ENCODE peak calls at places on chromosomes 5 and 9, in nine cellular contexts. D is HepG2, M is upper lobe of left lung, F is neural progenitor cell, W is GM10248, H is Calu3, B is AG09319, K is endothelial cell, P is fibroblast of lung. I is an unnamed sample.

GRCh38 chr9:135850737-135851136 is 56.6 kb downstream of the CAMSAP1 start:
- DNase-seq in D (no peak), M (no peak), F (no peak), W (no peak), H (no peak), B (no peak), K (no peak), P (no peak), I (no peak)

GRCh38 chr5:96855041-96855872 is 21.0 kb upstream of the ERAP2 start:
- DNase-seq in D (no peak), M (peak), F (no peak), W (no peak), H (no peak), B (no peak), K (no peak), P (peak), I (no peak)

GRCh38 chr5:154740483-154740882 is 14.7 kb upstream of the LARP1 start:
- DNase-seq in D (no peak), M (no peak), F (peak), W (no peak), H (no peak), B (peak), K (no peak), P (peak), I (no peak)

GRCh38 chr5:39716532-39716971 is 291.8 kb upstream of the DAB2 start:
- DNase-seq in D (peak), M (peak), F (peak), W (peak), H (peak), B (peak), K (peak), P (peak), I (no peak)

GRCh38 chr9:115590016-115590415 is 472.1 kb upstream of the TNC start:
- DNase-seq in D (no peak), M (no peak), F (no peak), W (no peak), H (peak), B (peak), K (no peak), P (peak), I (no peak)

GRCh38 chr9:105344283-105344682 is 99.8 kb downstream of the SLC44A1 start:
- DNase-seq in D (no peak), M (no peak), F (no peak), W (no peak), H (no peak), B (no peak), K (no peak), P (peak), I (no peak)

GRCh38 chr5:23675456-23675855 is 168.0 kb downstream of the PRDM9 start:
- DNase-seq in D (no peak), M (no peak), F (no peak), W (no peak), H (no peak), B (no peak), K (no peak), P (no peak), I (no peak)

GRCh38 chr5:31581498-31582099 is 49.5 kb downstream of the C5orf22 start:
- DNase-seq in D (peak), M (no peak), F (peak), W (no peak), H (peak), B (peak), K (no peak), P (peak), I (no peak)

GRCh38 chr5:72506150-72506549 is 1.1 kb downstream of the ZNF366 start:
- DNase-seq in D (no peak), M (no peak), F (no peak), W (no peak), H (no peak), B (no peak), K (no peak), P (no peak), I (no peak)

GRCh38 chr9:127918201-127919107 is 1.6 kb upstream of the ST6GALNAC4 start:
- DNase-seq in D (no peak), M (no peak), F (peak), W (no peak), H (no peak), B (no peak), K (no peak), P (peak), I (no peak)

GRCh38 chr9:98021306-98022040 is 35.1 kb upstream of the NANS start:
- DNase-seq in D (no peak), M (no peak), F (no peak), W (no peak), H (no peak), B (no peak), K (no peak), P (no peak), I (peak)

GRCh38 chr9:136964171-136964689 is 12.2 kb downstream of the LCN12 start:
- DNase-seq in D (no peak), M (no peak), F (no peak), W (no peak), H (peak), B (no peak), K (no peak), P (no peak), I (no peak)

GRCh38 chr9:100379862-100380261 is 27.1 kb upstream of the TEX10 start:
- DNase-seq in D (peak), M (no peak), F (no peak), W (no peak), H (peak), B (peak), K (no peak), P (peak), I (no peak)

GRCh38 chr5:97839338-97840081 is 656.5 kb upstream of the RIOK2 start:
- DNase-seq in D (no peak), M (no peak), F (no peak), W (no peak), H (no peak), B (no peak), K (no peak), P (peak), I (no peak)

GRCh38 chr9:36739538-36740116 is 166.9 kb downstream of the MELK start:
- DNase-seq in D (no peak), M (no peak), F (no peak), W (no peak), H (no peak), B (no peak), K (no peak), P (no peak), I (no peak)

DNA sequence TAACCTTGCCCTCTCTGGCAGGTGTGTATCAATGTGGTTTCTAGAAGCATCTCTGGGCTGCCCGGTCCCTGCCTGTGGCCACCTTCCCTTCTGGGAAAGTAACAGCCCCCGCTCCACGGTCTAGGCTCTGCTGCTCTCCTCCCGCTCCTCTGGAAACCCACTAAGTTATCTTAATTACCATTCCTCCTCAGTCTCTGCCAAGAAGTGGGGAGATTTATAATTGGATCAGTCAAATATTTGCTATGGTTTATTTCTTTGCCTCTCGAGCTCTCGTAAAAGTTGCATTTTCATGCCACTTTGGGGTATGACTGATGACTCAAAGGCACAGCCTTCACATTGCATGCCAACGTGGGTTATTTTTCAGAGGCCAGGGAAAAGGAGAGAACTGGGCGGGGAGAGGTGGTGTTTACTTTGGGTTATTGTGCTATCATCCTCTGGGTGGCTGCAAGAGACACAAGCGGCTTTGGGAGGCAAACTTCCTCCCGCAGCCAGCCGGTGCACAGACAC is 205.3 kb upstream of the WWC1 start:
- DNase-seq in D (peak), M (no peak), F (no peak), W (no peak), H (peak), B (no peak), K (no peak), P (no peak), I (no peak)
- TF ChIP-seq CTCF in D (peak), M (no peak), F (no peak), W (no peak), H (peak), B (no peak), K (no peak), P (no peak), I (peak)

GRCh38 chr5:92952243-92952642 is 628.8 kb downstream of the NR2F1-AS1 start:
- DNase-seq in D (no peak), M (no peak), F (no peak), W (no peak), H (no peak), B (no peak), K (no peak), P (no peak), I (no peak)
- TF ChIP-seq CTCF in D (no peak), M (no peak), F (no peak), W (no peak), H (no peak), B (no peak), K (no peak), P (no peak), I (no peak)

GRCh38 chr5:57097526-57097925 is 76.3 kb upstream of the GPBP1 start:
- DNase-seq in D (no peak), M (no peak), F (no peak), W (no peak), H (no peak), B (no peak), K (no peak), P (no peak), I (peak)

GRCh38 chr5:57094753-57095683 is 78.8 kb upstream of the GPBP1 start:
- DNase-seq in D (peak), M (no peak), F (peak), W (no peak), H (peak), B (no peak), K (peak), P (no peak), I (peak)
- TF ChIP-seq CTCF in D (peak), M (peak), F (peak), W (peak), H (peak), B (peak), K (no peak), P (peak), I (no peak)

DNA sequence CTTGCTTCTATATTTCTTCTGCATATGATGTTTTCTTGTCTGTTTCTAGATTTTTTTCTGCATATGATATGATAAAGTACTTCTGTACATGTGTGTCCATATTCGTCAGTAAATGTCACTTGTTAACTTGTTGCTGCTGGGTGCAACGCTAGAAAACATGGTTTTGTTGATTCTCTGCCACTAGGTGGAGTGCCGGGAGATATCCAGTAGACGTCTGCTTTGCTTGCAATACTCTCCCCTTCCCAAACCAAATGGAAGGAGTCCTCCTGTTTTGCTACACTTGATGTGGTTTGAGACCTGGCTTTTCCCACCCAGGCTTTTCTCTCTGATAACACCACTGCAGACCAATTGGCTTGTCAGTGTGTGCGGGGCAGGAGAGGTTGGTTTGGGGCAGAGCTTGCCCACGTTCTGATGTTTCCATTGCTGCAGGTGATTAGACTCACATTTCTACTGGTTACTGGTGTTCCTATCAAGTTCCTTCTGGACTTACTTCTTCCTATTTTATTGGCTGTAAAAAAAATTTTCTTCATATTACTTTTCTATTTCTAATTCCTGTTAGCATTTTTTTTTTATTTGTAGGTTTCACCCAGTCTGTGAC is 900.0 kb upstream of the CDH10 start:
- DNase-seq in D (peak), M (peak), F (peak), W (no peak), H (peak), B (no peak), K (peak), P (no peak), I (no peak)
- TF ChIP-seq CTCF in D (peak), M (peak), F (peak), W (peak), H (no peak), B (no peak), K (peak), P (peak), I (peak)

GRCh38 chr9:114387678-114388431 is at the start of gene AKNA:
- DNase-seq in D (no peak), M (peak), F (peak), W (peak), H (no peak), B (peak), K (peak), P (peak), I (peak)

GRCh38 chr9:114386886-114387677 is 700 bp downstream of the AKNA start:
- DNase-seq in D (no peak), M (peak), F (no peak), W (no peak), H (no peak), B (no peak), K (no peak), P (peak), I (no peak)

GRCh38 chr9:114388764-114389375 is 1.1 kb upstream of the AKNA start:
- DNase-seq in D (no peak), M (no peak), F (no peak), W (no peak), H (no peak), B (no peak), K (no peak), P (no peak), I (no peak)

GRCh38 chr9:114390952-114391351 is 3.2 kb upstream of the AKNA start:
- DNase-seq in D (no peak), M (no peak), F (no peak), W (no peak), H (no peak), B (no peak), K (no peak), P (no peak), I (no peak)

GRCh38 chr9:114389612-114390368 is 2.0 kb upstream of the AKNA start:
- DNase-seq in D (no peak), M (no peak), F (no peak), W (peak), H (no peak), B (no peak), K (no peak), P (no peak), I (no peak)
- TF ChIP-seq CTCF in D (peak), M (no peak), F (no peak), W (peak), H (no peak), B (no peak), K (no peak), P (no peak), I (no peak)

GRCh38 chr5:62282079-62282478 is 23.9 kb upstream of the KIF2A start:
- DNase-seq in D (no peak), M (no peak), F (no peak), W (no peak), H (no peak), B (no peak), K (no peak), P (no peak), I (no peak)

GRCh38 chr5:62281411-62281810 is 24.6 kb upstream of the KIF2A start:
- DNase-seq in D (no peak), M (no peak), F (no peak), W (no peak), H (no peak), B (no peak), K (no peak), P (no peak), I (no peak)

GRCh38 chr5:62282951-62283446 is 23.0 kb upstream of the KIF2A start:
- DNase-seq in D (no peak), M (no peak), F (no peak), W (no peak), H (no peak), B (no peak), K (no peak), P (no peak), I (no peak)

GRCh38 chr5:62284946-62285891 is 20.8 kb upstream of the KIF2A start:
- DNase-seq in D (no peak), M (no peak), F (no peak), W (no peak), H (no peak), B (no peak), K (no peak), P (no peak), I (no peak)

GRCh38 chr5:62283856-62284255 is 22.1 kb upstream of the KIF2A start:
- DNase-seq in D (no peak), M (no peak), F (no peak), W (no peak), H (no peak), B (no peak), K (no peak), P (no peak), I (no peak)
- TF ChIP-seq CTCF in D (no peak), M (no peak), F (no peak), W (no peak), H (no peak), B (no peak), K (no peak), P (no peak), I (no peak)

GRCh38 chr9:133977421-133978201 is 14.5 kb downstream of the VAV2 start:
- DNase-seq in D (no peak), M (no peak), F (no peak), W (no peak), H (no peak), B (no peak), K (no peak), P (no peak), I (no peak)

GRCh38 chr9:133980864-133981588 is 11.1 kb downstream of the VAV2 start:
- DNase-seq in D (no peak), M (no peak), F (no peak), W (no peak), H (no peak), B (no peak), K (no peak), P (no peak), I (no peak)

GRCh38 chr9:133978226-133979123 is 13.6 kb downstream of the VAV2 start:
- DNase-seq in D (peak), M (no peak), F (no peak), W (no peak), H (no peak), B (no peak), K (no peak), P (no peak), I (no peak)

GRCh38 chr9:133979921-133980863 is 11.9 kb downstream of the VAV2 start:
- DNase-seq in D (no peak), M (no peak), F (no peak), W (no peak), H (no peak), B (no peak), K (no peak), P (no peak), I (no peak)

DNA sequence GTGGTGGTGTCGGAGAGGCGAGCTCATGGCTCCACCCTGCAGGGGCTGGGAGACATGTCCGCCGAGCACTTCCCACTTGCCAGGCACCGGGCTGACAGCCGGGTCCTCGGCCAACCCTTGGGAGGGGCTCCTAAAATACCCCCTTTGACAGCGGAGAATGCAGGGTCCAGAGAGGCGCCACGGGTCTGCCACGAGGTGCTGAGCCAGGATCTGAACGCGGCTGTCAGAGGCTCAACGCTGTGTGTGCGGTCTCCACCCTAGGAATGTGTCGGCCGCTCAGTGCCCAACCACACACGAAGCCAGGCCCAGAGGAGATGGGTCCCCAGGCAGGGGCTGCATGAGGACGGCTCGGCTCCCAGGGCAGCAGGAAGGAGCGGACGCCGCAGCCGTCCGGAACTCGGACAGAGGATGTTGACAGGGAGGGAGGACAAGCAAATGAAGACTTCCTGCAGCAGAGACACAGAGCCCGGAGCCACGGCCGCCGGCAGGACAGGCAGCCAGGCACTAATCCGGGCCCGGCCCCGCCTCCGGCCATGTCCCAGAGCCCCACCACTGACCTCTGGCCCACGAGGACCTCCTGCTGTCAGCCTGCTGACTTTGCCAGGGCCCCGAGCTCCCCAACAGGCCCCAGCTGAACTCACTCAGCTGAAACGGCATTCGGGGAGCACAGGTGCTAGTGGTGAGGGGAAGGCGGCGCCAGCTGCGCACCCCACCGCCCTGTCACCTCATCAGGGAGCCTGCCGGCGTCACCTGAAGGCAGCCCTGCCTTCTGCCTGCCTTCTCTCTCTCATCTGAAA is 12.8 kb downstream of the VAV2 start:
- DNase-seq in D (peak), M (peak), F (peak), W (peak), H (no peak), B (no peak), K (peak), P (peak), I (no peak)
- TF ChIP-seq CTCF in D (peak), M (no peak), F (no peak), W (no peak), H (no peak), B (no peak), K (no peak), P (no peak), I (no peak)